ENCODE peak calls at places on chromosomes 5 and 9, in six cellular contexts. D is AG04450; G is CD8-positive, alpha-beta T cell; H is epithelial cell of esophagus; U is neural progenitor cell; X is fibroblast of pulmonary artery. N is an unnamed sample.

GRCh38 chr9:119195521-119195920 is 173.7 kb downstream of the BRINP1 start:
- DNase-seq in H (no peak), X (no peak), G (no peak), D (no peak), U (no peak), N (no peak)

GRCh38 chr5:109322694-109323093 is 87.1 kb downstream of the PJA2 start:
- DNase-seq in U (no peak), H (no peak), D (no peak), G (no peak), X (no peak), N (no peak)

GRCh38 chr5:155726267-155726666 is 600.7 kb upstream of the SGCD start:
- DNase-seq in U (peak), G (no peak), H (peak), D (no peak), X (peak), N (no peak)

GRCh38 chr5:127320032-127320945 is 29.7 kb downstream of the MEGF10 start:
- DNase-seq in U (no peak), G (no peak), H (no peak), D (no peak), X (peak), N (no peak)

GRCh38 chr5:62460578-62460983 is 48.0 kb downstream of the IPO11 start:
- DNase-seq in X (peak), G (no peak), U (peak), D (no peak), H (peak), N (no peak)

GRCh38 chr5:140916325-140916724 is 9.8 kb upstream of the PCDHAC1 start:
- DNase-seq in U (no peak), X (no peak), H (peak), D (no peak), G (no peak), N (no peak)

GRCh38 chr9:105138306-105138801 is 106.1 kb upstream of the SLC44A1 start:
- DNase-seq in U (peak), G (no peak), X (peak), H (no peak), D (no peak), N (no peak)

GRCh38 chr5:180135128-180135955 is 63.8 kb upstream of the RNF130 start:
- DNase-seq in H (peak), X (peak), G (no peak), D (peak), U (no peak), N (no peak)

GRCh38 chr9:124764774-124765438 is 6.2 kb downstream of the NR6A1 start:
- DNase-seq in U (no peak), G (no peak), D (no peak), X (peak), H (peak), N (no peak)

GRCh38 chr5:122077451-122078115 is 476 bp downstream of the LOX start:
- DNase-seq in U (peak), G (no peak), X (peak), H (peak), D (no peak), N (peak)

GRCh38 chr9:82565188-82565966 is 497.6 kb downstream of the RASEF start:
- DNase-seq in D (no peak), U (peak), G (no peak), H (no peak), X (no peak), N (no peak)

GRCh38 chr9:131240047-131240921 is 36.0 kb downstream of the FAM78A start:
- DNase-seq in D (no peak), G (no peak), U (no peak), H (no peak), X (no peak), N (no peak)

GRCh38 chr5:56545016-56545415 is 270.3 kb upstream of the MAP3K1 start:
- DNase-seq in H (no peak), G (no peak), X (no peak), D (no peak), U (no peak), N (no peak)

GRCh38 chr5:133731951-133732350 is 119.6 kb upstream of the FSTL4 start:
- DNase-seq in H (no peak), D (no peak), G (no peak), U (no peak), X (no peak), N (no peak)

GRCh38 chr5:59367791-59368394 is 525.6 kb downstream of the PDE4D start:
- DNase-seq in U (peak), H (peak), D (peak), G (peak), X (peak), N (no peak)
- TF ChIP-seq CTCF in U (peak), H (peak), D (peak), G (peak), X (peak), N (peak)

GRCh38 chr9:31799953-31800609 is 584.4 kb upstream of the ACO1 start:
- DNase-seq in U (peak), D (no peak), H (peak), X (peak), G (no peak), N (no peak)
- TF ChIP-seq CTCF in U (peak), D (peak), H (peak), X (peak), G (peak), N (no peak)

DNA sequence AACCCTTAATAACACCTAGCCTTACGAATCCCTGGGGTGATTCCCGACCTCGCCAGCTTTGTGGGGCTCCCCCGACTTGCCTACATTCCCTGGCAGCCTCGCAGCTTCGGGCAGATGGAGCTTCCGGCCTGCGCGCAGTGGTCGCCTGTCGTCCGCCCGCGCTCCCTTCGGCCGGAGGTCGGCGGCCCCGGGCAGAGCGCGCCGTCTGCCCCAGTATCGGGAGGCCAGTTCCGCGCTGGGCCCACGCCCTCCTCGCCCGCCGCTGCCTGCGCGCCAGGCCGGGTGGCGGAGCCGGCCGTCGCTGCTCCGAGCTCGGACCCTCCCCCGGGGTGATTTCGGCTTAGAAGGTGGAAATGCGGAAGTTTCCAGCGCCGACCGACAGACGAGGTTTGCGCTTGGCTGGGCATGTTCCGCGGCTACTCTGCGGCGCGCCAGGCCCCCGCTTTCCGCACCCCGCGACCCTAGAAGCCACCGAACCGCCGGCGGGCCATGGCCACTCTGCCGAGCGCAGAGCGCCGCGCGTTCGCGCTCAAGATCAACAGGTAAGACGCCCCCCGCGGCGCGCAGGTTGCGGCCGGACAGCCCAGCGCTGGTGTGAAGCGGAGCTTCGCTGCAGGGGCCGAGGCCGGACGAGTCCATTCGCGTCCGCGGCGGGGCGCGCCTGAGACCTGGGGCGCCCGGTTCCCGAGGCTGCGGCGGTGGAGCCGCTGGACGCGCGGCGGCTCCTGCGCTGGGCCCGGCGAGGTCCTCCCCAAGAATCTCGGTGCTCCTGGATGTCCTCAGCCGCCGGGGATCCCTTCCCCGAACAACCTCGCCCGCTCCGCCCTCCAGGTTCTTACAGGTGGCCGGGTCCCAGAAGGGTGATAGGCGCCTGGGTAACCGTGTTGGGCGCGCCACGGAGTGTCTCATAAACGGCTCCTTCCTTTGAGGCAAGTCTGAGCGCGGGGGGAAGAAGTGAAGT is at the start of gene DOCK8:
- DNase-seq in H (peak), U (peak), X (peak), G (peak), D (no peak), N (peak)
- TF ChIP-seq CTCF in H (peak), U (peak), X (no peak), G (no peak), D (no peak), N (peak)

DNA sequence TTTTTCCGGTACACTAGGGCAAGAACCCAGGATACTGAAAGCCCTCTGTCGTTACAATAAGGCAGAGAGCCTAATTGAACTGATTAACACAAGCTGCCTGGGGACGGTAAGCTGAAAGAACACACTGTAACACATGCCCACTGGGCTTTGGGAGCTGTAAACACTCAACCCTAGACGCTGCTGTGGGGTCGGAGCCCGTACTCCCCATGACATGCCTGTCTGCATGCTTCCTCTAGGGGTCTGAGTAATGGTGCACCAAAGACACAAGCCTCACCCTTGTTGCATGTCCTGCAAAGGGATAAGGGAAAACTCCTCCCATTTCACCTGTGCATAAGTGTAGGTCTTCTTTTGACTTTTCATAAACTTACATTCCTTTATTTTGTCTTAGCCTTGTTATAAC is 194.0 kb downstream of the FBXL7 start:
- DNase-seq in U (no peak), G (no peak), H (no peak), X (no peak), D (no peak), N (no peak)
- TF ChIP-seq CTCF in U (no peak), G (no peak), H (no peak), X (no peak), D (no peak), N (no peak)

GRCh38 chr5:160118349-160119141 is 705 bp downstream of the PWWP2A start:
- DNase-seq in X (peak), H (peak), G (peak), U (no peak), D (no peak), N (peak)
- TF ChIP-seq CTCF in X (no peak), H (no peak), G (no peak), U (no peak), D (no peak), N (no peak)

DNA sequence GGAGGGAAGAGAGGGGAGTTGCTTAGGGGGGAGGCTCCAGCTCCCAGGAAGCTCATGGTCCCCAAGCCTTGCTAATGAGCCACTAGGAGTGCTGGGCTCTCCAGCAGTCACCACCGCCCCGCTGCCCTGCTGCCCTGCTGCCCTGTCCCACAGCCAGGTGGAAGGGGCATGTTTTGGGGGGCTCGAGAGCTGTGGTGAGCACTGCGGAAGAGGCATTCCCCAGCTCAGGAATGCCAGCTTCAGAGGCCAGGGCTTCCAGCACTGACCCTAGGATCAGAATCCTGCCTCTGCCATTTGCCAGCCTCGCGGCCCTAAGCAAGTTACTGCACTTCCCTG is 16.9 kb downstream of the SLC6A7 start:
- DNase-seq in H (no peak), X (no peak), G (no peak), U (no peak), D (no peak), N (no peak)
- TF ChIP-seq CTCF in H (no peak), X (no peak), G (no peak), U (no peak), D (no peak), N (no peak)

DNA sequence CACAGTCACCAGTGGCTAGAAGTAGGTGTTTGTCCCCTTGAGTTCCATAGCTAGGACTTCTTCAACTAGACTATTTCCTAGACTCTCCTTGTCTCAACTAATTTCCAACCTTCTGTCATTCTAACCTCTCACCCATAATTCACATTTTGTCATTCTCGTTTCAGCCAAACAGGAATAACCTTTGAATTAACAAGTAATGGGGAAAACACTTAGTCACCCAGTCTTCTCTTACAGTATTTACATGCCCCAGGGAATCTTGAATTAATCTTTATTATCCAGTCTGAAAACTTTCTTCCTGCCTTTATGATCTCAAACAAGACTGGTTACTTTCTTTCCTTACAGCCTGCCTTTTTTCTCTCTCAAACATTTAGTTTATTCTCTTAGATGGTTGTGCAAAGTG is 63.3 kb upstream of the RUSC2 start:
- DNase-seq in X (no peak), H (peak), U (no peak), G (no peak), D (no peak), N (no peak)
- TF ChIP-seq CTCF in X (no peak), H (no peak), U (no peak), G (no peak), D (no peak), N (no peak)

GRCh38 chr5:59335544-59335943 is 558.0 kb downstream of the PDE4D start:
- DNase-seq in G (no peak), H (no peak), U (no peak), X (no peak), D (no peak), N (no peak)
- TF ChIP-seq CTCF in G (no peak), H (no peak), U (no peak), X (no peak), D (no peak), N (no peak)